ENCODE peak calls at places on chromosomes 4 and X, in four cellular contexts. R, B, F and S are unnamed samples.

GRCh38 chr4:65589331-65589730 is 81.0 kb downstream of the EPHA5 start:
- DNase-seq in R (no peak), B (no peak), F (no peak), S (no peak)

GRCh38 chrX:10634681-10635161 is 14.3 kb upstream of the MID1 start:
- DNase-seq in R (no peak), B (no peak), F (no peak), S (peak)

GRCh38 chrX:71302461-71303213 is 1.1 kb downstream of the ITGB1BP2 start:
- DNase-seq in R (no peak), B (no peak), F (no peak), S (no peak)

GRCh38 chrX:65476564-65476963 is 58.0 kb downstream of the LAS1L start:
- DNase-seq in R (no peak), B (no peak), F (no peak), S (no peak)

GRCh38 chr4:88870428-88870827 is 172.8 kb upstream of the NAP1L5 start:
- DNase-seq in R (no peak), B (no peak), F (no peak), S (no peak)

GRCh38 chr4:10098770-10099139 is 17.8 kb downstream of the WDR1 start:
- DNase-seq in R (no peak), B (no peak), F (peak), S (peak)

GRCh38 chrX:49829016-49829415 is at the start of gene PAGE4:
- DNase-seq in R (no peak), B (no peak), F (no peak), S (no peak)

GRCh38 chrX:77689376-77689775 is 96.6 kb downstream of the ATRX start:
- DNase-seq in R (no peak), B (no peak), F (no peak), S (no peak)

GRCh38 chr4:74793757-74794340 is 474 bp downstream of the BTC start:
- DNase-seq in R (peak), B (no peak), F (peak), S (no peak)

GRCh38 chrX:19814240-19814639 is 73.2 kb downstream of the SH3KBP1 start:
- DNase-seq in R (peak), B (no peak), F (no peak), S (no peak)

GRCh38 chr4:44186096-44186849 is 262.3 kb downstream of the KCTD8 start:
- DNase-seq in R (no peak), B (no peak), F (no peak), S (no peak)
- TF ChIP-seq CTCF in R (peak), B (no peak), F (no peak), S (no peak)

DNA sequence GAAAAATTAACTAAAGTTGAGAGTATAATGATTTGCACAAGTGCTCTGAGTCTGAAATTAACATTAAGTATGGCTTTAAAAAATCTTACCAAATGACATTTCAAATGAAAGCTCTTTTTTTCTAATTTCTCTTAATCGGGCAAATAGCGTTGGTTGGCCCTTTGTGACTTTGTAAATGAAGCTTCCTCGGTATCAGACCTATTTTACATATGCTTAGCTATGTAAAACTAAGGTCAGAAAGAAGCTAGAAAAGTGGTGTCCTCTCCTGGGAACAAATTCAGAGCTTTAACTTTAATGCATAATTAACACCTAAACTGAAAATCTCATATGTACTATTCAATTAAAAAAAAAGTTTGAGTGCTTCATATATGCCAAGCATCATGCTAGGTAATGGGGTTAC is 62.7 kb downstream of the N4BP2 start:
- DNase-seq in R (no peak), B (no peak), F (no peak), S (no peak)
- H3K4me3 ChIP-seq in R (no peak), B (no peak), F (no peak), S (no peak)

DNA sequence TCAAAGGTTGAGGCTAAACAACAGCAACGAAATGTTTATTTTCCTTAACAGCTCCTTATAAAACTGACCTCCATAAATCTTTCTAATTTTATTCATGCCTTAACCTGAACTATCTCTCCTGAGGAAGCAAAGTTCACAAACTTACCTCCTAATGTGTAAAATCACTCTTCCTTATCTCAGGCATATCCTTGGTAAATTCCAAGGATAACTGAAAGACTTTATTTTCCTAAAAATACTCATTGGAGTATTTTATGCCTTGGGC is 197.4 kb downstream of the NWD2 start:
- DNase-seq in R (no peak), B (no peak), F (no peak), S (no peak)
- TF ChIP-seq CTCF in R (no peak), B (no peak), F (no peak), S (no peak)

GRCh38 chrX:826448-826847 is 195.9 kb downstream of the SHOX start:
- DNase-seq in R (no peak), B (no peak), F (no peak), S (peak)
- H3K4me3 ChIP-seq in R (no peak), B (no peak), F (no peak), S (peak)

DNA sequence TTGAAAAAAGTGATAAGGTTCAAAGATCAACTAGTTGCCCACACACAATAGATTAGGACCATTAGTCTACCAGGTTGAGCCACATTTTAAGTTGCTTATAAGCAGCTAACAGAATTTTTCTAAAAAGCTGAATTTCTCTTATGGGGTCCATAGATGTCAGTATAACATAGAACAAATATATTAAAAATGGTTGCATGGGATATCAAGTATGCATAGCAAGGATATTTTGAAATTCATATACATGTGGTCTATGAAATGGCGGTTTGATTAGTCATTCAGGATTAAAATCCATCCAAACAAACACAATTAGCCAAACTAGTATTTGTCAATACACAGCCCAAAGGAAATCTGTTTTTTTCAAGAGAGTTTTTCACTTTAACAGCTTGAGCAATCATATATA is 33.5 kb upstream of the AMOT start:
- DNase-seq in R (no peak), B (no peak), F (no peak), S (no peak)
- TF ChIP-seq CTCF in R (no peak), B (no peak), F (no peak), S (no peak)

GRCh38 chr4:95267081-95267480 is 281.7 kb downstream of the UNC5C start:
- DNase-seq in R (no peak), B (no peak), F (no peak), S (no peak)
- H3K4me3 ChIP-seq in R (no peak), B (no peak), F (no peak), S (no peak)